ENCODE peak calls at places on chromosome 2, in four cellular contexts. X is mesothelial cell of epicardium, E is B cell, K is tibial artery. Z is an unnamed sample.
A peak's percentile ranks its signal among the peaks of the same experiment; 100 is the strongest.

GRCh38 chr2:81324046-81324445 is 1019.5 kb upstream of the LRRTM1 start:
- DNase-seq in E (no peak), X (no peak), K (no peak), Z (no peak)

GRCh38 chr2:164126960-164127359 is 391.2 kb upstream of the FIGN start:
- DNase-seq in X (no peak), K (no peak), E (no peak), Z (no peak)

GRCh38 chr2:19807866-19808265 is 93.9 kb downstream of the TTC32 start:
- DNase-seq in X (no peak), K (no peak), E (no peak), Z (no peak)

GRCh38 chr2:128940378-128940777 is 621.7 kb upstream of the HS6ST1 start:
- DNase-seq in E (no peak), K (no peak), X (no peak), Z (no peak)

GRCh38 chr2:171673928-171674327 is 13.3 kb upstream of the DYNC1I2 start:
- DNase-seq in X (no peak), K (no peak), E (no peak), Z (no peak)

GRCh38 chr2:217835931-217836881 is 166.6 kb downstream of the TNS1 start:
- DNase-seq in K (peak; percentile 84), X (no peak), E (no peak), Z (no peak)

GRCh38 chr2:207722773-207723424 is 11.5 kb downstream of the CCNYL1 start:
- DNase-seq in E (no peak), K (no peak), X (no peak), Z (no peak)

GRCh38 chr2:230347659-230348305 is 20.8 kb downstream of the SP140L start:
- DNase-seq in K (no peak), E (peak; percentile 16), X (no peak), Z (no peak)

GRCh38 chr2:156803243-156803642 is 367.1 kb downstream of the GPD2 start:
- DNase-seq in K (no peak), X (no peak), E (no peak), Z (no peak)

GRCh38 chr2:140659293-140659692 is 1471.5 kb downstream of the LRP1B start:
- DNase-seq in K (no peak), E (no peak), X (no peak), Z (no peak)

GRCh38 chr2:200713704-200714064 is 98.0 kb upstream of the BZW1 start:
- DNase-seq in X (no peak), K (no peak), E (no peak), Z (no peak)

GRCh38 chr2:86673976-86674670 is 46.0 kb upstream of the RMND5A start:
- DNase-seq in K (no peak), E (no peak), X (no peak), Z (no peak)

GRCh38 chr2:86679036-86679435 is 41.1 kb upstream of the RMND5A start:
- DNase-seq in E (no peak), X (no peak), K (no peak), Z (no peak)

GRCh38 chr2:86673011-86673410 is 47.1 kb upstream of the RMND5A start:
- DNase-seq in K (no peak), E (no peak), X (no peak), Z (no peak)

GRCh38 chr2:86675104-86675503 is 45.0 kb upstream of the RMND5A start:
- DNase-seq in X (no peak), E (no peak), K (no peak), Z (no peak)

DNA sequence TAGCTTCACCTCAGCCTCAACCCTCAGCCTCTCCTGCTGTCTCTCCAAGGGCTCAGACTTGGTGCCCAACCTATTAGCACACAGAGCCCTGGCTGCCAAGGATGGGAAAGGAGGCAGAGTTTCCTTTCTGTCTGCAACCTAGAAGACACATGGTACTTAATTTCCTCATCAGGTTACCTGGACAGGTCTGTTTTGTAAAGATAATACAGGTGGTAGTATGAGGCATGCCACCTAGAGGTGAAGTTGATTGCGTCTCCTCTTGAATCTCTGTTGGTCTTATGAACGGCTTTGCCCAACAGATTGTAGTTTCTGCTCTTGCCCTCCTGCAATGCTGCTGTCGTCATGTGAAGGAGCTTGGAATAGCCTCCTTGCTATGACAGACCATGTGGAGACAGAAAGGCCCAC is 44.5 kb upstream of the RMND5A start:
- DNase-seq in E (peak; percentile 6), K (no peak), X (no peak), Z (no peak)
- TF ChIP-seq CTCF in E (no peak), K (no peak), X (no peak), Z (no peak)

GRCh38 chr2:74092236-74092635 is 55.5 kb downstream of the BOLA3 start:
- DNase-seq in X (no peak), K (no peak), E (no peak), Z (peak; percentile 47)
- TF ChIP-seq CTCF in X (no peak), K (no peak), E (no peak), Z (no peak)

GRCh38 chr2:149329068-149329467 is 1.3 kb upstream of the LYPD6 start:
- DNase-seq in K (no peak), E (no peak), X (no peak), Z (no peak)
- TF ChIP-seq CTCF in K (no peak), E (no peak), X (no peak), Z (peak; percentile 70)

GRCh38 chr2:46333912-46334311 is 36.7 kb downstream of the EPAS1 start:
- DNase-seq in E (no peak), K (peak; percentile 85), X (no peak), Z (no peak)
- TF ChIP-seq CTCF in E (no peak), K (peak; percentile 52), X (no peak), Z (no peak)

GRCh38 chr2:235911633-235912032 is 256.6 kb downstream of the GBX2 start:
- DNase-seq in K (no peak), E (no peak), X (no peak), Z (no peak)
- TF ChIP-seq CTCF in K (no peak), E (no peak), X (no peak), Z (no peak)

DNA sequence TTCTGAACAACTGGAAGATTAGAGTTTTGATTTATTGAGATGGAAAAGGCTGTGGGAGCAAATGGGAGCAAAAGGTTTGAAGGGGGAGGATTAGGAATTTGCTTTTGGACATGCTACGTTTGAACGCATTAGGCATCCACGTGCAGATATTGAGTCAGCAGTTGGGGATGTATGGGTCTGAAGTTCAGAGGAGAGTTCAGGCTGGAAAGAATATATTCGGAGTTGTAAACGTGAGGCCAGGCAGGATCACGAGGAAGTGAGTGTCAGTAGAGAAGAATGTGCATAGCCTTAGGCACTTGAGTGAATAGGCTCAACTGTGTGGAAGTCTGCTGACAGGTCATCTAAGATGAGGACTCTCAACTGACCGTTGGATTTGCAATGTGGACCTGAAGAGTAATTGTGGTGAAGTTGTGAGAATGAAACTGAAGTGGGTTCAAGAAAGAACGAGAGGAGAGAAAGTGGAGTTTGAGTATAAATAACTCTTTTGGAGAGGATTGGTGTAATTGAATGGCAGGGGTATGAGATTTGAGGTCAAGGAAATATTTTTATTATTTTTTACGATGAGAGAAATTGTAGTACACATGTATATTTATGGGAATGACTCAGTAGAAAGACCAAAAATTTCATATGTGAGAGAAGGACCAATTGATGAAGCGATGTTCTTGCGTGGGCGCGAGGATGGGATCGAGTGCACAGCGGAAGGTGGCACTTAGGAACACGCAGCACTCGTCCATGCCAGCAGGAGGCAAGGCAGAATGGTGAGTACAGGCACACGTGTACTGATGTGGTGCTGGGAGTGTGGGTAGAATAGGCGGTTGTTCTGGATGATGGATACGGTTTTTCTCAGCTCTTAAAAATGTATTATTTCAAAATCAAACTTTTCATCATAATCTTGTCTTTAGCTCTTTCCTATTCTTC is 40.5 kb upstream of the POLE4 start:
- DNase-seq in X (no peak), K (no peak), E (no peak), Z (no peak)
- TF ChIP-seq CTCF in X (peak; percentile 25), K (no peak), E (no peak), Z (peak; percentile 38)

DNA sequence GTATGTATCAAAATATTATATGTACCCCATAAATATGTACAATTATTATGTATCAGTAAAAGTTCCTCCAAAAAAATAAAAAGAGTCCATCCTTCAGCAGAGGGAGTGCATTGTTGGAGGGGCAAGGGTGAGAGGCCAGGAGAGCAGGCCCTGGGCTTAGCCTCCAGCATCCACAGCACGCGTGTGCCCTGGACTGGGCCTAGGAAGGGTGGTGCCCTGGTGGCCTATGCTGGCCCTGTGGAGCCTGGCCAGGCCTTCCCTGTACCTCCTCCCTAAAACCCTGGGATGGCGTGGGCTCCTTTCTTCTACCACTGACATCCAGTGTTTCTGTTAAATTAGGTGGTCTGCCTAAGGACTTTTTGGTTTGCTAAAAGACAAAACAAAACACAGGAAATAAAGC is 93.4 kb downstream of the SH3RF3 start:
- DNase-seq in E (no peak), X (no peak), K (no peak), Z (no peak)
- TF ChIP-seq CTCF in E (no peak), X (no peak), K (no peak), Z (no peak)

GRCh38 chr2:65432227-65433190 is at the start of gene SPRED2:
- DNase-seq in E (peak; percentile 75), K (peak; percentile 97), X (peak; percentile 82), Z (peak; percentile 92)
- TF ChIP-seq CTCF in E (no peak), K (peak; percentile 21), X (no peak), Z (peak; percentile 22)

Z was measured in type B pancreatic cell.